ENCODE peak calls at places on chromosomes 12 and 14, in nine cellular contexts. One of them, this sample, is unnamed.

GRCh38 chr14:53010193-53010592 is 59.3 kb upstream of the FERMT2 start:
- DNase-seq in osteoblast: no peak
- DNase-seq in neural progenitor cell: no peak
- DNase-seq in transverse colon: no peak
- DNase-seq in OCI-LY7: no peak
- DNase-seq in endodermal cell: no peak
- DNase-seq in thoracic aorta: no peak
- DNase-seq in Peyer's patch: no peak
- DNase-seq in CD4-positive, alpha-beta memory T cell: no peak
- DNase-seq in this sample: no peak

GRCh38 chr14:98931911-98932310 is 340.1 kb downstream of the BCL11B start:
- DNase-seq in osteoblast: no peak
- DNase-seq in neural progenitor cell: no peak
- DNase-seq in transverse colon: peak
- DNase-seq in OCI-LY7: no peak
- DNase-seq in endodermal cell: no peak
- DNase-seq in thoracic aorta: no peak
- DNase-seq in Peyer's patch: peak
- DNase-seq in CD4-positive, alpha-beta memory T cell: peak
- DNase-seq in this sample: peak

GRCh38 chr14:94173471-94173884 is 644 bp upstream of the PPP4R4 start:
- DNase-seq in osteoblast: no peak
- DNase-seq in neural progenitor cell: no peak
- DNase-seq in transverse colon: peak
- DNase-seq in OCI-LY7: no peak
- DNase-seq in endodermal cell: no peak
- DNase-seq in thoracic aorta: no peak
- DNase-seq in Peyer's patch: no peak
- DNase-seq in CD4-positive, alpha-beta memory T cell: no peak
- DNase-seq in this sample: no peak

GRCh38 chr14:104332634-104333270 is 194.4 kb downstream of the KIF26A start:
- DNase-seq in osteoblast: peak
- DNase-seq in neural progenitor cell: no peak
- DNase-seq in transverse colon: no peak
- DNase-seq in OCI-LY7: no peak
- DNase-seq in endodermal cell: peak
- DNase-seq in thoracic aorta: no peak
- DNase-seq in Peyer's patch: peak
- DNase-seq in CD4-positive, alpha-beta memory T cell: no peak
- DNase-seq in this sample: no peak

GRCh38 chr12:30417697-30418231 is 277.9 kb downstream of the IPO8 start:
- DNase-seq in osteoblast: peak
- DNase-seq in neural progenitor cell: no peak
- DNase-seq in transverse colon: peak
- DNase-seq in OCI-LY7: no peak
- DNase-seq in endodermal cell: no peak
- DNase-seq in thoracic aorta: no peak
- DNase-seq in Peyer's patch: no peak
- DNase-seq in CD4-positive, alpha-beta memory T cell: no peak
- DNase-seq in this sample: no peak

GRCh38 chr12:39071611-39072010 is 166.2 kb upstream of the CPNE8 start:
- DNase-seq in osteoblast: no peak
- DNase-seq in neural progenitor cell: no peak
- DNase-seq in transverse colon: no peak
- DNase-seq in OCI-LY7: no peak
- DNase-seq in endodermal cell: no peak
- DNase-seq in thoracic aorta: no peak
- DNase-seq in Peyer's patch: no peak
- DNase-seq in CD4-positive, alpha-beta memory T cell: no peak
- DNase-seq in this sample: no peak

GRCh38 chr12:46965880-46966279 is 113.5 kb upstream of the PCED1B start:
- DNase-seq in osteoblast: peak
- DNase-seq in neural progenitor cell: peak
- DNase-seq in transverse colon: no peak
- DNase-seq in OCI-LY7: no peak
- DNase-seq in endodermal cell: peak
- DNase-seq in thoracic aorta: no peak
- DNase-seq in Peyer's patch: no peak
- DNase-seq in CD4-positive, alpha-beta memory T cell: no peak
- DNase-seq in this sample: no peak

GRCh38 chr12:26746315-26746714 is 86.7 kb downstream of the ITPR2 start:
- DNase-seq in osteoblast: peak
- DNase-seq in neural progenitor cell: no peak
- DNase-seq in transverse colon: no peak
- DNase-seq in OCI-LY7: no peak
- DNase-seq in endodermal cell: no peak
- DNase-seq in thoracic aorta: no peak
- DNase-seq in Peyer's patch: no peak
- DNase-seq in CD4-positive, alpha-beta memory T cell: no peak
- DNase-seq in this sample: no peak

GRCh38 chr14:93116676-93117200 is 1.0 kb upstream of the ITPK1 start:
- DNase-seq in osteoblast: no peak
- DNase-seq in neural progenitor cell: no peak
- DNase-seq in transverse colon: no peak
- DNase-seq in OCI-LY7: no peak
- DNase-seq in endodermal cell: no peak
- DNase-seq in thoracic aorta: no peak
- DNase-seq in Peyer's patch: no peak
- DNase-seq in CD4-positive, alpha-beta memory T cell: no peak
- DNase-seq in this sample: no peak

GRCh38 chr14:94373708-94374107 is 14.7 kb downstream of the SERPINA1 start:
- DNase-seq in osteoblast: peak
- DNase-seq in neural progenitor cell: no peak
- DNase-seq in transverse colon: no peak
- DNase-seq in OCI-LY7: no peak
- DNase-seq in endodermal cell: peak
- DNase-seq in thoracic aorta: no peak
- DNase-seq in Peyer's patch: no peak
- DNase-seq in CD4-positive, alpha-beta memory T cell: no peak
- DNase-seq in this sample: no peak

GRCh38 chr12:7035464-7035863 is 17.2 kb upstream of the LPCAT3 start:
- DNase-seq in osteoblast: no peak
- DNase-seq in neural progenitor cell: no peak
- DNase-seq in transverse colon: no peak
- DNase-seq in OCI-LY7: no peak
- DNase-seq in endodermal cell: no peak
- DNase-seq in thoracic aorta: no peak
- DNase-seq in Peyer's patch: no peak
- DNase-seq in CD4-positive, alpha-beta memory T cell: no peak
- DNase-seq in this sample: no peak

GRCh38 chr12:92290016-92290685 is 144.5 kb upstream of the BTG1 start:
- DNase-seq in osteoblast: peak
- DNase-seq in neural progenitor cell: no peak
- DNase-seq in transverse colon: no peak
- DNase-seq in OCI-LY7: no peak
- DNase-seq in endodermal cell: peak
- DNase-seq in thoracic aorta: no peak
- DNase-seq in Peyer's patch: no peak
- DNase-seq in CD4-positive, alpha-beta memory T cell: no peak
- DNase-seq in this sample: no peak

GRCh38 chr12:46507766-46508165 is 135.2 kb upstream of the SLC38A2 start:
- DNase-seq in osteoblast: no peak
- DNase-seq in neural progenitor cell: no peak
- DNase-seq in transverse colon: no peak
- DNase-seq in OCI-LY7: no peak
- DNase-seq in endodermal cell: no peak
- DNase-seq in thoracic aorta: no peak
- DNase-seq in Peyer's patch: no peak
- DNase-seq in CD4-positive, alpha-beta memory T cell: no peak
- DNase-seq in this sample: no peak

GRCh38 chr14:94581127-94581999 is at the start of gene SERPINA5:
- DNase-seq in osteoblast: peak
- DNase-seq in neural progenitor cell: peak
- DNase-seq in transverse colon: no peak
- DNase-seq in OCI-LY7: no peak
- DNase-seq in endodermal cell: peak
- DNase-seq in thoracic aorta: no peak
- DNase-seq in Peyer's patch: no peak
- DNase-seq in CD4-positive, alpha-beta memory T cell: no peak
- DNase-seq in this sample: no peak

GRCh38 chr14:59484611-59485174 is 376 bp downstream of the JKAMP start:
- DNase-seq in osteoblast: no peak
- DNase-seq in neural progenitor cell: no peak
- DNase-seq in transverse colon: no peak
- DNase-seq in OCI-LY7: no peak
- DNase-seq in endodermal cell: no peak
- DNase-seq in thoracic aorta: no peak
- DNase-seq in Peyer's patch: no peak
- DNase-seq in CD4-positive, alpha-beta memory T cell: no peak
- DNase-seq in this sample: no peak

GRCh38 chr12:131055093-131055465 is 101.4 kb downstream of the ADGRD1 start:
- DNase-seq in osteoblast: no peak
- DNase-seq in neural progenitor cell: no peak
- DNase-seq in transverse colon: no peak
- DNase-seq in OCI-LY7: no peak
- DNase-seq in endodermal cell: peak
- DNase-seq in thoracic aorta: no peak
- DNase-seq in Peyer's patch: no peak
- DNase-seq in CD4-positive, alpha-beta memory T cell: peak
- DNase-seq in this sample: no peak

GRCh38 chr12:14545144-14546124 is 22.2 kb downstream of the PLBD1 start:
- DNase-seq in osteoblast: no peak
- DNase-seq in neural progenitor cell: no peak
- DNase-seq in transverse colon: peak
- DNase-seq in OCI-LY7: peak
- DNase-seq in endodermal cell: no peak
- DNase-seq in thoracic aorta: no peak
- DNase-seq in Peyer's patch: no peak
- DNase-seq in CD4-positive, alpha-beta memory T cell: no peak
- DNase-seq in this sample: no peak

GRCh38 chr14:60092516-60092915 is 793 bp downstream of the PCNX4 start:
- DNase-seq in osteoblast: no peak
- DNase-seq in neural progenitor cell: peak
- DNase-seq in transverse colon: peak
- DNase-seq in OCI-LY7: peak
- DNase-seq in endodermal cell: no peak
- DNase-seq in thoracic aorta: no peak
- DNase-seq in Peyer's patch: peak
- DNase-seq in CD4-positive, alpha-beta memory T cell: peak
- DNase-seq in this sample: no peak

GRCh38 chr14:39107624-39108023 is 4.6 kb upstream of the SEC23A start:
- DNase-seq in osteoblast: peak
- DNase-seq in neural progenitor cell: peak
- DNase-seq in transverse colon: no peak
- DNase-seq in OCI-LY7: peak
- DNase-seq in endodermal cell: no peak
- DNase-seq in thoracic aorta: no peak
- DNase-seq in Peyer's patch: no peak
- DNase-seq in CD4-positive, alpha-beta memory T cell: no peak
- DNase-seq in this sample: no peak

GRCh38 chr12:101966496-101966895 is 89.1 kb downstream of the DRAM1 start:
- DNase-seq in osteoblast: no peak
- DNase-seq in neural progenitor cell: no peak
- DNase-seq in transverse colon: no peak
- DNase-seq in OCI-LY7: no peak
- DNase-seq in endodermal cell: no peak
- DNase-seq in thoracic aorta: no peak
- DNase-seq in Peyer's patch: no peak
- DNase-seq in CD4-positive, alpha-beta memory T cell: no peak
- DNase-seq in this sample: no peak

DNA sequence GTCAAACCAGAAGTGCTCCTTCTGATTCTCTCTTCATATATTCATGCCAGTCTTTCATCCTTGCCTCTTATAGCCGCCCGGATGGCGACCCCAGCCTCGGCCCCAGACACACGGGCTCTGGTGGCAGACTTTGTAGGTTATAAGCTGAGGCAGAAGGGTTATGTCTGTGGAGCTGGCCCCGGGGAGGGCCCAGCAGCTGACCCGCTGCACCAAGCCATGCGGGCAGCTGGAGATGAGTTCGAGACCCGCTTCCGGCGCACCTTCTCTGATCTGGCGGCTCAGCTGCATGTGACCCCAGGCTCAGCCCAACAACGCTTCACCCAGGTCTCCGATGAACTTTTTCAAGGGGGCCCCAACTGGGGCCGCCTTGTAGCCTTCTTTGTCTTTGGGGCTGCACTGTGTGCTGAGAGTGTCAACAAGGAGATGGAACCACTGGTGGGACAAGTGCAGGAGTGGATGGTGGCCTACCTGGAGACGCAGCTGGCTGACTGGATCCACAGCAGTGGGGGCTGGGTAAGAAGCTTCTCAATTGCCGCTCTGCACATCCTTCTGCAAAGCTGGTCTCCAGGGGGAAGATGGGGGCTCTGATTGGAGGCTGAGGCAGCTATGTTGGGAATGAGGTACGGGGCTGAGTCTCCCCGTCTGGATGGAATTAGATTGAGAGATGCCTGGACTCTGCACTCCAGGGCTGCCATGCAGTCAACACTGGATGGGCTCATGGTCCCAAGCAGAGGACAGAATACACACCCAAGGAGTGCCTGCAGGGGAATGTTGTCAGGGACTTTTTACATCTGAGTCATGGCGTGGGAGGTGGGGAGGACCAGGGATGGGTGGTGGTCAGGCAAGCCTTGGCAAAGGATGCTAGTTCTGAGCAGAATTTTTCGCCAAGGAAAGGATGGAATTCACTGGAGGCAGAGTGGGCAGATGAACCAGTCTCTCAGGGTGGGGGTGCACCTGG is 1.3 kb downstream of the BCL2L2 start:
- DNase-seq in osteoblast: no peak
- DNase-seq in neural progenitor cell: no peak
- DNase-seq in transverse colon: no peak
- DNase-seq in OCI-LY7: no peak
- DNase-seq in endodermal cell: no peak
- DNase-seq in thoracic aorta: no peak
- DNase-seq in Peyer's patch: no peak
- DNase-seq in CD4-positive, alpha-beta memory T cell: no peak
- DNase-seq in this sample: no peak
- H3K27ac ChIP-seq in osteoblast: peak
- H3K27ac ChIP-seq in neural progenitor cell: no peak
- H3K27ac ChIP-seq in transverse colon: peak
- H3K27ac ChIP-seq in OCI-LY7: no peak
- H3K27ac ChIP-seq in endodermal cell: no peak
- H3K27ac ChIP-seq in thoracic aorta: peak
- H3K27ac ChIP-seq in Peyer's patch: no peak
- H3K27ac ChIP-seq in CD4-positive, alpha-beta memory T cell: no peak
- H3K27ac ChIP-seq in this sample: no peak

GRCh38 chr12:86572455-86572854 is 316.3 kb upstream of the MGAT4C start:
- DNase-seq in osteoblast: no peak
- DNase-seq in neural progenitor cell: no peak
- DNase-seq in transverse colon: no peak
- DNase-seq in OCI-LY7: no peak
- DNase-seq in endodermal cell: no peak
- DNase-seq in thoracic aorta: no peak
- DNase-seq in Peyer's patch: no peak
- DNase-seq in CD4-positive, alpha-beta memory T cell: no peak
- DNase-seq in this sample: no peak
- H3K27ac ChIP-seq in osteoblast: no peak
- H3K27ac ChIP-seq in neural progenitor cell: no peak
- H3K27ac ChIP-seq in transverse colon: no peak
- H3K27ac ChIP-seq in OCI-LY7: no peak
- H3K27ac ChIP-seq in endodermal cell: no peak
- H3K27ac ChIP-seq in thoracic aorta: no peak
- H3K27ac ChIP-seq in Peyer's patch: no peak
- H3K27ac ChIP-seq in CD4-positive, alpha-beta memory T cell: no peak
- H3K27ac ChIP-seq in this sample: no peak

GRCh38 chr14:50047274-50047676 is 69.1 kb downstream of the VCPKMT start:
- DNase-seq in osteoblast: no peak
- DNase-seq in neural progenitor cell: no peak
- DNase-seq in transverse colon: peak
- DNase-seq in OCI-LY7: peak
- DNase-seq in endodermal cell: no peak
- DNase-seq in thoracic aorta: no peak
- DNase-seq in Peyer's patch: peak
- DNase-seq in CD4-positive, alpha-beta memory T cell: no peak
- DNase-seq in this sample: no peak
- H3K27ac ChIP-seq in osteoblast: no peak
- H3K27ac ChIP-seq in neural progenitor cell: no peak
- H3K27ac ChIP-seq in transverse colon: peak
- H3K27ac ChIP-seq in OCI-LY7: peak
- H3K27ac ChIP-seq in endodermal cell: no peak
- H3K27ac ChIP-seq in thoracic aorta: peak
- H3K27ac ChIP-seq in Peyer's patch: peak
- H3K27ac ChIP-seq in CD4-positive, alpha-beta memory T cell: no peak
- H3K27ac ChIP-seq in this sample: no peak

GRCh38 chr12:48910196-48910595 is 15.1 kb downstream of the FKBP11 start:
- DNase-seq in osteoblast: no peak
- DNase-seq in neural progenitor cell: no peak
- DNase-seq in transverse colon: no peak
- DNase-seq in OCI-LY7: no peak
- DNase-seq in endodermal cell: no peak
- DNase-seq in thoracic aorta: no peak
- DNase-seq in Peyer's patch: no peak
- DNase-seq in CD4-positive, alpha-beta memory T cell: no peak
- DNase-seq in this sample: no peak
- H3K27ac ChIP-seq in osteoblast: no peak
- H3K27ac ChIP-seq in neural progenitor cell: no peak
- H3K27ac ChIP-seq in transverse colon: no peak
- H3K27ac ChIP-seq in OCI-LY7: no peak
- H3K27ac ChIP-seq in endodermal cell: no peak
- H3K27ac ChIP-seq in thoracic aorta: no peak
- H3K27ac ChIP-seq in Peyer's patch: no peak
- H3K27ac ChIP-seq in CD4-positive, alpha-beta memory T cell: no peak
- H3K27ac ChIP-seq in this sample: no peak

This sample was measured in CD4-positive, alpha-beta T cell.